ENCODE peak calls at places on chromosomes 16 and 17, in nine cellular contexts. One of them, this sample, is unnamed.

GRCh38 chr17:17511971-17512858 is 16.0 kb upstream of the RASD1 start:
- DNase-seq in lower leg skin: no peak
- DNase-seq in CD8-positive, alpha-beta T cell: no peak
- DNase-seq in GM10248: no peak
- DNase-seq in transverse colon: no peak
- DNase-seq in ascending aorta: no peak
- DNase-seq in A549: peak
- DNase-seq in dorsolateral prefrontal cortex: no peak
- DNase-seq in upper lobe of left lung: no peak
- DNase-seq in this sample: no peak

GRCh38 chr16:73268311-73268997 is 220.5 kb upstream of the ZFHX3 start:
- DNase-seq in lower leg skin: no peak
- DNase-seq in CD8-positive, alpha-beta T cell: no peak
- DNase-seq in GM10248: no peak
- DNase-seq in transverse colon: no peak
- DNase-seq in ascending aorta: no peak
- DNase-seq in A549: peak
- DNase-seq in dorsolateral prefrontal cortex: no peak
- DNase-seq in upper lobe of left lung: no peak
- DNase-seq in this sample: no peak

GRCh38 chr17:50779747-50780363 is 12.5 kb upstream of the ANKRD40CL start:
- DNase-seq in lower leg skin: no peak
- DNase-seq in CD8-positive, alpha-beta T cell: peak
- DNase-seq in GM10248: no peak
- DNase-seq in transverse colon: no peak
- DNase-seq in ascending aorta: no peak
- DNase-seq in A549: no peak
- DNase-seq in dorsolateral prefrontal cortex: no peak
- DNase-seq in upper lobe of left lung: no peak
- DNase-seq in this sample: no peak

GRCh38 chr16:10120953-10121352 is 61.3 kb downstream of the GRIN2A start:
- DNase-seq in lower leg skin: peak
- DNase-seq in CD8-positive, alpha-beta T cell: no peak
- DNase-seq in GM10248: no peak
- DNase-seq in transverse colon: no peak
- DNase-seq in ascending aorta: no peak
- DNase-seq in A549: no peak
- DNase-seq in dorsolateral prefrontal cortex: no peak
- DNase-seq in upper lobe of left lung: no peak
- DNase-seq in this sample: no peak

GRCh38 chr16:63361032-63361624 is 1324.9 kb upstream of the CDH8 start:
- DNase-seq in lower leg skin: no peak
- DNase-seq in CD8-positive, alpha-beta T cell: no peak
- DNase-seq in GM10248: peak
- DNase-seq in transverse colon: no peak
- DNase-seq in ascending aorta: no peak
- DNase-seq in A549: peak
- DNase-seq in dorsolateral prefrontal cortex: peak
- DNase-seq in upper lobe of left lung: no peak
- DNase-seq in this sample: no peak

GRCh38 chr17:2025220-2025621 is at the start of gene RTN4RL1:
- DNase-seq in lower leg skin: peak
- DNase-seq in CD8-positive, alpha-beta T cell: peak
- DNase-seq in GM10248: peak
- DNase-seq in transverse colon: peak
- DNase-seq in ascending aorta: no peak
- DNase-seq in A549: peak
- DNase-seq in dorsolateral prefrontal cortex: peak
- DNase-seq in upper lobe of left lung: peak
- DNase-seq in this sample: no peak

GRCh38 chr16:49527621-49528020 is 154.0 kb downstream of the C16orf78 start:
- DNase-seq in lower leg skin: no peak
- DNase-seq in CD8-positive, alpha-beta T cell: no peak
- DNase-seq in GM10248: no peak
- DNase-seq in transverse colon: no peak
- DNase-seq in ascending aorta: no peak
- DNase-seq in A549: no peak
- DNase-seq in dorsolateral prefrontal cortex: no peak
- DNase-seq in upper lobe of left lung: no peak
- DNase-seq in this sample: no peak

GRCh38 chr17:69575346-69575761 is 160.9 kb downstream of the MAP2K6 start:
- DNase-seq in lower leg skin: no peak
- DNase-seq in CD8-positive, alpha-beta T cell: no peak
- DNase-seq in GM10248: no peak
- DNase-seq in transverse colon: no peak
- DNase-seq in ascending aorta: no peak
- DNase-seq in A549: peak
- DNase-seq in dorsolateral prefrontal cortex: no peak
- DNase-seq in upper lobe of left lung: no peak
- DNase-seq in this sample: no peak

GRCh38 chr17:49730078-49730786 is 22.5 kb upstream of the SLC35B1 start:
- DNase-seq in lower leg skin: no peak
- DNase-seq in CD8-positive, alpha-beta T cell: no peak
- DNase-seq in GM10248: no peak
- DNase-seq in transverse colon: peak
- DNase-seq in ascending aorta: peak
- DNase-seq in A549: no peak
- DNase-seq in dorsolateral prefrontal cortex: peak
- DNase-seq in upper lobe of left lung: no peak
- DNase-seq in this sample: no peak

GRCh38 chr17:57408064-57408811 is 151.9 kb downstream of the MSI2 start:
- DNase-seq in lower leg skin: no peak
- DNase-seq in CD8-positive, alpha-beta T cell: peak
- DNase-seq in GM10248: peak
- DNase-seq in transverse colon: peak
- DNase-seq in ascending aorta: no peak
- DNase-seq in A549: no peak
- DNase-seq in dorsolateral prefrontal cortex: no peak
- DNase-seq in upper lobe of left lung: no peak
- DNase-seq in this sample: no peak

GRCh38 chr16:8788578-8789172 is 8.8 kb downstream of the TMEM186 start:
- DNase-seq in lower leg skin: peak
- DNase-seq in CD8-positive, alpha-beta T cell: no peak
- DNase-seq in GM10248: no peak
- DNase-seq in transverse colon: peak
- DNase-seq in ascending aorta: no peak
- DNase-seq in A549: no peak
- DNase-seq in dorsolateral prefrontal cortex: no peak
- DNase-seq in upper lobe of left lung: no peak
- DNase-seq in this sample: no peak

GRCh38 chr17:34961093-34961911 is at the start of the genes CCT6B and ZNF830:
- DNase-seq in lower leg skin: peak
- DNase-seq in CD8-positive, alpha-beta T cell: peak
- DNase-seq in GM10248: peak
- DNase-seq in transverse colon: peak
- DNase-seq in ascending aorta: peak
- DNase-seq in A549: peak
- DNase-seq in dorsolateral prefrontal cortex: peak
- DNase-seq in upper lobe of left lung: peak
- DNase-seq in this sample: peak

GRCh38 chr16:4273858-4274291 is 1.1 kb upstream of the TFAP4 start:
- DNase-seq in lower leg skin: peak
- DNase-seq in CD8-positive, alpha-beta T cell: peak
- DNase-seq in GM10248: peak
- DNase-seq in transverse colon: peak
- DNase-seq in ascending aorta: no peak
- DNase-seq in A549: peak
- DNase-seq in dorsolateral prefrontal cortex: peak
- DNase-seq in upper lobe of left lung: peak
- DNase-seq in this sample: peak

GRCh38 chr17:57574040-57574513 is 171.0 kb downstream of the CCDC182 start:
- DNase-seq in lower leg skin: no peak
- DNase-seq in CD8-positive, alpha-beta T cell: no peak
- DNase-seq in GM10248: no peak
- DNase-seq in transverse colon: no peak
- DNase-seq in ascending aorta: peak
- DNase-seq in A549: no peak
- DNase-seq in dorsolateral prefrontal cortex: peak
- DNase-seq in upper lobe of left lung: no peak
- DNase-seq in this sample: no peak

GRCh38 chr17:79732246-79732645 is 1.5 kb downstream of the ENPP7 start:
- DNase-seq in lower leg skin: no peak
- DNase-seq in CD8-positive, alpha-beta T cell: no peak
- DNase-seq in GM10248: no peak
- DNase-seq in transverse colon: no peak
- DNase-seq in ascending aorta: no peak
- DNase-seq in A549: no peak
- DNase-seq in dorsolateral prefrontal cortex: no peak
- DNase-seq in upper lobe of left lung: no peak
- DNase-seq in this sample: no peak

GRCh38 chr17:32303861-32304288 is 38.1 kb downstream of the C17orf75 start:
- DNase-seq in lower leg skin: no peak
- DNase-seq in CD8-positive, alpha-beta T cell: no peak
- DNase-seq in GM10248: no peak
- DNase-seq in transverse colon: no peak
- DNase-seq in ascending aorta: no peak
- DNase-seq in A549: no peak
- DNase-seq in dorsolateral prefrontal cortex: no peak
- DNase-seq in upper lobe of left lung: no peak
- DNase-seq in this sample: no peak

GRCh38 chr16:1056196-1056595 is 16.4 kb upstream of the SSTR5 start:
- DNase-seq in lower leg skin: no peak
- DNase-seq in CD8-positive, alpha-beta T cell: no peak
- DNase-seq in GM10248: no peak
- DNase-seq in transverse colon: no peak
- DNase-seq in ascending aorta: no peak
- DNase-seq in A549: no peak
- DNase-seq in dorsolateral prefrontal cortex: no peak
- DNase-seq in upper lobe of left lung: no peak
- DNase-seq in this sample: no peak

GRCh38 chr17:77906377-77906871 is 52.1 kb upstream of the TNRC6C start:
- DNase-seq in lower leg skin: peak
- DNase-seq in CD8-positive, alpha-beta T cell: no peak
- DNase-seq in GM10248: no peak
- DNase-seq in transverse colon: no peak
- DNase-seq in ascending aorta: no peak
- DNase-seq in A549: no peak
- DNase-seq in dorsolateral prefrontal cortex: no peak
- DNase-seq in upper lobe of left lung: no peak
- DNase-seq in this sample: no peak

GRCh38 chr17:40915199-40915661 is 22.2 kb downstream of the KRT23 start:
- DNase-seq in lower leg skin: no peak
- DNase-seq in CD8-positive, alpha-beta T cell: no peak
- DNase-seq in GM10248: peak
- DNase-seq in transverse colon: no peak
- DNase-seq in ascending aorta: no peak
- DNase-seq in A549: peak
- DNase-seq in dorsolateral prefrontal cortex: no peak
- DNase-seq in upper lobe of left lung: no peak
- DNase-seq in this sample: no peak

GRCh38 chr17:76014100-76014924 is 12.8 kb downstream of the EVPL start:
- DNase-seq in lower leg skin: no peak
- DNase-seq in CD8-positive, alpha-beta T cell: peak
- DNase-seq in GM10248: peak
- DNase-seq in transverse colon: peak
- DNase-seq in ascending aorta: no peak
- DNase-seq in A549: peak
- DNase-seq in dorsolateral prefrontal cortex: peak
- DNase-seq in upper lobe of left lung: peak
- DNase-seq in this sample: peak
- TF ChIP-seq CTCF in lower leg skin: peak
- TF ChIP-seq CTCF in CD8-positive, alpha-beta T cell: peak
- TF ChIP-seq CTCF in GM10248: peak
- TF ChIP-seq CTCF in transverse colon: peak
- TF ChIP-seq CTCF in ascending aorta: peak
- TF ChIP-seq CTCF in A549: peak
- TF ChIP-seq CTCF in dorsolateral prefrontal cortex: peak
- TF ChIP-seq CTCF in upper lobe of left lung: peak
- TF ChIP-seq CTCF in this sample: peak

GRCh38 chr16:28321700-28322411 is 29.5 kb downstream of the SBK1 start:
- DNase-seq in lower leg skin: no peak
- DNase-seq in CD8-positive, alpha-beta T cell: no peak
- DNase-seq in GM10248: peak
- DNase-seq in transverse colon: peak
- DNase-seq in ascending aorta: no peak
- DNase-seq in A549: peak
- DNase-seq in dorsolateral prefrontal cortex: no peak
- DNase-seq in upper lobe of left lung: no peak
- DNase-seq in this sample: no peak
- TF ChIP-seq CTCF in lower leg skin: peak
- TF ChIP-seq CTCF in CD8-positive, alpha-beta T cell: peak
- TF ChIP-seq CTCF in GM10248: peak
- TF ChIP-seq CTCF in transverse colon: peak
- TF ChIP-seq CTCF in ascending aorta: peak
- TF ChIP-seq CTCF in A549: peak
- TF ChIP-seq CTCF in dorsolateral prefrontal cortex: peak
- TF ChIP-seq CTCF in upper lobe of left lung: peak
- TF ChIP-seq CTCF in this sample: peak

GRCh38 chr17:10292057-10292931 is 80.5 kb downstream of the MYH13 start:
- DNase-seq in lower leg skin: peak
- DNase-seq in CD8-positive, alpha-beta T cell: no peak
- DNase-seq in GM10248: peak
- DNase-seq in transverse colon: peak
- DNase-seq in ascending aorta: no peak
- DNase-seq in A549: no peak
- DNase-seq in dorsolateral prefrontal cortex: no peak
- DNase-seq in upper lobe of left lung: no peak
- DNase-seq in this sample: no peak

GRCh38 chr17:10294162-10294561 is 78.6 kb downstream of the MYH13 start:
- DNase-seq in lower leg skin: peak
- DNase-seq in CD8-positive, alpha-beta T cell: no peak
- DNase-seq in GM10248: peak
- DNase-seq in transverse colon: no peak
- DNase-seq in ascending aorta: no peak
- DNase-seq in A549: no peak
- DNase-seq in dorsolateral prefrontal cortex: no peak
- DNase-seq in upper lobe of left lung: no peak
- DNase-seq in this sample: no peak

GRCh38 chr17:10290046-10290445 is 82.8 kb downstream of the MYH13 start:
- DNase-seq in lower leg skin: no peak
- DNase-seq in CD8-positive, alpha-beta T cell: no peak
- DNase-seq in GM10248: no peak
- DNase-seq in transverse colon: no peak
- DNase-seq in ascending aorta: no peak
- DNase-seq in A549: no peak
- DNase-seq in dorsolateral prefrontal cortex: no peak
- DNase-seq in upper lobe of left lung: no peak
- DNase-seq in this sample: no peak

GRCh38 chr17:10297691-10298090 is 75.1 kb downstream of the MYH13 start:
- DNase-seq in lower leg skin: no peak
- DNase-seq in CD8-positive, alpha-beta T cell: no peak
- DNase-seq in GM10248: no peak
- DNase-seq in transverse colon: no peak
- DNase-seq in ascending aorta: no peak
- DNase-seq in A549: no peak
- DNase-seq in dorsolateral prefrontal cortex: no peak
- DNase-seq in upper lobe of left lung: no peak
- DNase-seq in this sample: no peak

GRCh38 chr17:10295728-10296343 is 77.0 kb downstream of the MYH13 start:
- DNase-seq in lower leg skin: peak
- DNase-seq in CD8-positive, alpha-beta T cell: no peak
- DNase-seq in GM10248: peak
- DNase-seq in transverse colon: peak
- DNase-seq in ascending aorta: no peak
- DNase-seq in A549: peak
- DNase-seq in dorsolateral prefrontal cortex: no peak
- DNase-seq in upper lobe of left lung: peak
- DNase-seq in this sample: peak
- TF ChIP-seq CTCF in lower leg skin: no peak
- TF ChIP-seq CTCF in CD8-positive, alpha-beta T cell: peak
- TF ChIP-seq CTCF in GM10248: peak
- TF ChIP-seq CTCF in transverse colon: peak
- TF ChIP-seq CTCF in ascending aorta: peak
- TF ChIP-seq CTCF in A549: peak
- TF ChIP-seq CTCF in dorsolateral prefrontal cortex: peak
- TF ChIP-seq CTCF in upper lobe of left lung: peak
- TF ChIP-seq CTCF in this sample: peak

GRCh38 chr16:77850637-77851330 is 62.4 kb downstream of the VAT1L start:
- DNase-seq in lower leg skin: peak
- DNase-seq in CD8-positive, alpha-beta T cell: no peak
- DNase-seq in GM10248: no peak
- DNase-seq in transverse colon: no peak
- DNase-seq in ascending aorta: no peak
- DNase-seq in A549: no peak
- DNase-seq in dorsolateral prefrontal cortex: peak
- DNase-seq in upper lobe of left lung: no peak
- DNase-seq in this sample: no peak
- TF ChIP-seq CTCF in lower leg skin: no peak
- TF ChIP-seq CTCF in CD8-positive, alpha-beta T cell: no peak
- TF ChIP-seq CTCF in GM10248: no peak
- TF ChIP-seq CTCF in transverse colon: no peak
- TF ChIP-seq CTCF in ascending aorta: no peak
- TF ChIP-seq CTCF in A549: no peak
- TF ChIP-seq CTCF in dorsolateral prefrontal cortex: no peak
- TF ChIP-seq CTCF in upper lobe of left lung: no peak
- TF ChIP-seq CTCF in this sample: no peak